ENCODE peak calls at places on chromosomes 3 and 15, in eight cellular contexts. B is heart left ventricle; X is CD8-positive, alpha-beta T cell; H is Peyer's patch; M is endodermal cell; Y is body of pancreas; V is psoas muscle; I is tibial nerve. W is an unnamed sample.

GRCh38 chr15:84976746-84977345 is 4.8 kb upstream of the PDE8A start:
- DNase-seq in Y (no peak), H (no peak), V (no peak), M (no peak), I (no peak), X (no peak), B (no peak), W (no peak)

GRCh38 chr15:65310431-65311137 is 6.1 kb downstream of the RNU5B-1 start:
- DNase-seq in X (no peak), I (no peak), V (no peak), Y (no peak), H (no peak), B (no peak), M (no peak), W (no peak)

GRCh38 chr15:66770518-66771350 is 68.7 kb downstream of the SMAD6 start:
- DNase-seq in I (no peak), X (no peak), H (no peak), Y (no peak), V (no peak), M (no peak), B (no peak), W (no peak)

GRCh38 chr3:34212671-34213070 is 414.2 kb downstream of the PDCD6IP start:
- DNase-seq in I (peak), X (no peak), H (no peak), B (no peak), V (no peak), Y (peak), M (no peak), W (peak)

GRCh38 chr15:84789762-84790161 is 27.4 kb upstream of the ALPK3 start:
- DNase-seq in B (no peak), Y (no peak), V (no peak), I (no peak), M (no peak), H (no peak), X (no peak), W (no peak)

GRCh38 chr3:187986514-187986934 is 167.4 kb upstream of the LPP start:
- DNase-seq in I (no peak), X (no peak), H (no peak), V (no peak), M (no peak), Y (no peak), B (no peak), W (no peak)

GRCh38 chr15:68821190-68821897 is 649 bp upstream of the ANP32A start:
- DNase-seq in I (no peak), M (no peak), H (peak), Y (peak), B (no peak), X (no peak), V (no peak), W (no peak)

GRCh38 chr15:31277335-31278055 is 49.1 kb upstream of the KLF13 start:
- DNase-seq in Y (no peak), B (no peak), X (no peak), I (no peak), M (no peak), V (no peak), H (no peak), W (no peak)

GRCh38 chr3:9976736-9977709 is 9.6 kb downstream of the EMC3 start:
- DNase-seq in I (peak), M (no peak), B (peak), H (no peak), V (peak), X (no peak), Y (peak), W (peak)

GRCh38 chr3:49298511-49298910 is 21.5 kb upstream of the C3orf62 start:
- DNase-seq in B (no peak), M (no peak), Y (no peak), I (no peak), V (no peak), X (no peak), H (no peak), W (no peak)

GRCh38 chr15:68344600-68344999 is 67.1 kb downstream of the FEM1B start:
- DNase-seq in V (no peak), M (no peak), X (no peak), Y (no peak), B (no peak), H (no peak), I (no peak), W (no peak)

GRCh38 chr15:82093774-82094211 is 48.0 kb upstream of the MEX3B start:
- DNase-seq in M (no peak), X (no peak), I (no peak), V (no peak), Y (no peak), B (no peak), H (no peak), W (no peak)

GRCh38 chr3:167740961-167741587 is 5.6 kb downstream of the SERPINI1 start:
- DNase-seq in M (peak), Y (peak), V (no peak), B (no peak), H (no peak), I (no peak), X (peak), W (no peak)

GRCh38 chr3:152073267-152073666 is 195.5 kb upstream of the MBNL1 start:
- DNase-seq in I (no peak), Y (no peak), M (no peak), X (no peak), H (no peak), B (no peak), V (no peak), W (no peak)
- TF ChIP-seq CTCF in I (no peak), Y (peak), M (no peak), X (no peak), H (no peak), B (no peak), V (peak), W (no peak)

GRCh38 chr3:107283948-107284347 is 93.3 kb upstream of the CCDC54 start:
- DNase-seq in Y (no peak), I (no peak), M (no peak), H (no peak), V (no peak), X (no peak), B (no peak), W (no peak)

GRCh38 chr3:107284570-107284969 is 92.7 kb upstream of the CCDC54 start:
- DNase-seq in X (no peak), H (no peak), I (no peak), V (no peak), B (no peak), M (no peak), Y (no peak), W (no peak)

GRCh38 chr3:107294117-107294516 is 83.1 kb upstream of the CCDC54 start:
- DNase-seq in Y (no peak), M (no peak), V (no peak), H (no peak), I (no peak), X (no peak), B (no peak), W (no peak)

GRCh38 chr3:107285197-107285596 is 92.0 kb upstream of the CCDC54 start:
- DNase-seq in H (no peak), B (no peak), I (no peak), V (no peak), X (no peak), Y (no peak), M (peak), W (no peak)

GRCh38 chr3:107289354-107289753 is 87.9 kb upstream of the CCDC54 start:
- DNase-seq in H (no peak), I (no peak), Y (no peak), V (no peak), B (no peak), M (no peak), X (no peak), W (no peak)
- H3K4me3 ChIP-seq in H (no peak), I (no peak), Y (no peak), V (no peak), B (no peak), M (no peak), X (no peak), W (no peak)

GRCh38 chr3:196968233-196969000 is at the start of gene PIGZ:
- DNase-seq in B (no peak), M (peak), I (no peak), X (no peak), Y (peak), V (peak), H (no peak), W (no peak)
- H3K27ac ChIP-seq in B (peak), M (no peak), I (peak), X (no peak), Y (peak), V (peak), H (peak), W (peak)

DNA sequence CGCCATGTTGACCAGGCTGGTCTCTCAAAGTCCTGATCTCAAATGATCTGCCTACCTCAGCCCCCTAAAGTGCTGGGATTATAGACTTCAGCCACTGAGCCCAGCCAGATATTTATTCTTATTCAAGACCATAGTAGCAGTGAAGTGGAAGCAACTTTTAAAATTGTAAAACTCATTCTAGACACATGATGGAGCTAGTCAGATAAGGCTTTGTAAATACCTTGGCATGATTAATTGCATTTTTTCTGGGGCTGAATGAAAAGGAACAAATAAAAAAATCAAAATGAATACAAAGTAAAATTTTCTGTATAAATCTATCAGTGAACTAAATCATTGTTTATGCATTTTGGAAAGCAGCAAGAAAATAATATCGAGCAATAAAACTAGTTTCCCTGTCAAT is 4.1 kb upstream of the MYO1E start:
- DNase-seq in H (no peak), V (no peak), I (no peak), B (no peak), M (no peak), Y (no peak), X (no peak), W (no peak)
- TF ChIP-seq CTCF in H (no peak), V (no peak), I (no peak), B (no peak), M (no peak), Y (peak), X (no peak), W (no peak)

GRCh38 chr15:90884719-90885431 is 571 bp downstream of the FES start:
- DNase-seq in V (no peak), Y (no peak), X (no peak), B (no peak), H (no peak), M (no peak), I (no peak), W (no peak)

GRCh38 chr15:90881978-90882721 is 2.2 kb upstream of the FES start:
- DNase-seq in B (peak), V (no peak), X (no peak), I (no peak), M (no peak), H (no peak), Y (peak), W (no peak)

GRCh38 chr15:90882781-90883525 is 1.4 kb upstream of the FES start:
- DNase-seq in H (no peak), I (no peak), X (no peak), M (no peak), V (no peak), Y (no peak), B (peak), W (no peak)

GRCh38 chr15:90883971-90884718 is at the start of gene FES:
- DNase-seq in I (peak), X (no peak), V (peak), Y (peak), M (peak), H (peak), B (peak), W (peak)

DNA sequence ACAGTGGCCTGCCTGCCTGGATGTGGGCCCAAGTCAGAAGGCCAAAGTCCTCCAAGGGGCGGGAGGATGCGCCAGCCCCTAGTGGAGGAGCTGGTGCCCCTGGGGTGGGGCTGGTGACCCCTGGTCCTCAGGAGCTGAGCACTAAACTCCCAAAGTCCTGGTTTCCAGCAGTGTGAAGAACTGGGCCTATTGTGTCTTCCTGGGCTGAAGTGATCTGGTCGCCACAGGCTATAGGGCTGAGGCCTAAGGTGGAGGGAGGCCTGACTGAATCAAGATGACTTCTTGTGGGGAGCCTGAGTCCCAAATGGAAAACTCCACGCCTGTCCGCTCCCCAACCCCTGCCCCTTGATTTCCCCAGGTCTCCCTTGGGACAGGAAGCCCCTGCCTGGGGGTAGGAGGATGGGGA is 775 bp upstream of the FES start:
- DNase-seq in Y (peak), B (no peak), I (no peak), H (no peak), M (peak), V (no peak), X (no peak), W (no peak)
- H3K4me3 ChIP-seq in Y (no peak), B (peak), I (peak), H (no peak), M (no peak), V (peak), X (no peak), W (no peak)

GRCh38 chr3:149895339-149895738 is 75.4 kb downstream of the PFN2 start:
- DNase-seq in H (no peak), V (no peak), B (no peak), I (no peak), M (no peak), X (no peak), Y (no peak), W (no peak)
- H3K27ac ChIP-seq in H (no peak), V (peak), B (no peak), I (no peak), M (no peak), X (no peak), Y (no peak), W (no peak)

DNA sequence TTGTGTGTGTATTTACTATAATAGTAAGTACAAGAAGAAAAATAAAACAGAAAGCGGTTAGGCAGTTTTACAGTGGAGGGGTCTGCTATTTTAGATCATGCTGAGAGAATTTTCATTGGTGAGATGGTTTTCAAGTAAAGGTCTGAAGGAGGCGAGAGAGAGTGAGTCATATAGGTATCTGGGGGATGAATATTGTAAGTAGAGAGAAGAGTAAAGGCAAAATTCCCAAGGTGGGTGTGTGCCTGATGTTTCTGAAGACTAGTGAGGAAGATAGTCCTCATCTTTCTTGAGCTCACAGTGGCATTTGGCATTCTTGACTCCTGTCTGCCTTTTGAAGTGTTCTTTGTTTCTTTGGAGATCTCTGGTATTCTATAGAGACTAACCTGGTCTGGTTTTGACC is 38.6 kb downstream of the CRYBG3 start:
- DNase-seq in B (no peak), X (no peak), H (no peak), I (no peak), Y (no peak), M (no peak), V (no peak), W (no peak)
- TF ChIP-seq CTCF in B (no peak), X (no peak), H (no peak), I (no peak), Y (no peak), M (no peak), V (no peak), W (no peak)